ENCODE peak calls at places on chromosomes 5 and 9, in seven cellular contexts. D is H1, H is IMR-90, B is mesendoderm, V is neuronal stem cell, Q is trophoblast cell, F is mesenchymal stem cell. L is an unnamed sample. For H3K27me3, the result is how much of the 10 kb centered on the place peaks cover.

GRCh38 chr9:89911721-89912604 is 307.2 kb downstream of the GADD45G start:
- DNase-seq in F (peak), V (no peak), D (no peak), Q (no peak), B (peak), H (peak), L (peak)

GRCh38 chr9:89808076-89808701 is 203.4 kb downstream of the GADD45G start:
- DNase-seq in H (no peak), D (no peak), Q (no peak), B (no peak), V (no peak), F (peak), L (no peak)

GRCh38 chr9:137952976-137953666 is 75.5 kb downstream of the CACNA1B start:
- DNase-seq in Q (no peak), H (no peak), D (no peak), F (no peak), V (no peak), B (no peak), L (no peak)

GRCh38 chr9:79489241-79490000 is 82.3 kb upstream of the TLE4 start:
- DNase-seq in V (no peak), B (peak), H (peak), D (no peak), F (peak), Q (peak), L (no peak)

GRCh38 chr5:73201547-73202513 is 28.8 kb downstream of the TMEM174 start:
- DNase-seq in V (peak), Q (peak), B (peak), D (peak), F (peak), H (peak), L (peak)

GRCh38 chr9:111736714-111737113 is 58.0 kb downstream of the SHOC1 start:
- DNase-seq in Q (no peak), B (no peak), V (no peak), H (no peak), D (no peak), F (no peak), L (no peak)

GRCh38 chr9:69173891-69174644 is at the start of gene TJP2:
- DNase-seq in Q (peak), D (no peak), H (peak), F (peak), B (peak), V (peak), L (peak)

GRCh38 chr5:129541648-129542251 is 81.7 kb downstream of the ADAMTS19 start:
- DNase-seq in Q (no peak), F (peak), B (peak), V (no peak), H (peak), D (no peak), L (no peak)

GRCh38 chr5:131281133-131281867 is 17.4 kb downstream of the CDC42SE2 start:
- DNase-seq in H (peak), Q (no peak), F (peak), D (no peak), V (no peak), B (no peak), L (no peak)

GRCh38 chr5:143376911-143377838 is 26.3 kb downstream of the NR3C1 start:
- DNase-seq in F (no peak), H (peak), V (no peak), Q (peak), B (peak), D (peak), L (peak)

GRCh38 chr5:38538161-38538560 is 18.3 kb downstream of the LIFR start:
- DNase-seq in V (no peak), B (peak), H (no peak), D (no peak), F (no peak), Q (no peak), L (no peak)

GRCh38 chr5:14806452-14806851 is 65.1 kb downstream of the ANKH start:
- DNase-seq in Q (no peak), B (no peak), V (no peak), H (peak), D (no peak), F (peak), L (no peak)

GRCh38 chr5:10800852-10801251 is 39.8 kb upstream of the DAP start:
- DNase-seq in F (no peak), H (no peak), B (no peak), Q (no peak), D (no peak), V (no peak), L (no peak)

GRCh38 chr5:90161399-90161798 is 248.2 kb downstream of the CETN3 start:
- DNase-seq in D (peak), Q (no peak), B (peak), H (no peak), F (peak), V (no peak), L (peak)

GRCh38 chr5:125148706-125149105 is 402.3 kb upstream of the ZNF608 start:
- DNase-seq in Q (no peak), B (no peak), H (peak), D (no peak), V (no peak), F (peak), L (no peak)

GRCh38 chr9:125663127-125663526 is 43.9 kb downstream of the MAPKAP1 start:
- DNase-seq in D (no peak), B (no peak), H (peak), Q (no peak), F (peak), V (no peak), L (no peak)

GRCh38 chr5:95219411-95219810 is 65.5 kb downstream of the MCTP1 start:
- DNase-seq in D (no peak), H (no peak), V (no peak), B (no peak), Q (no peak), F (no peak), L (no peak)

GRCh38 chr9:89597711-89598707 is 6.8 kb upstream of the GADD45G start:
- DNase-seq in V (peak), D (no peak), B (peak), H (peak), F (peak), Q (peak), L (peak)

GRCh38 chr9:100639851-100640250 is 62.0 kb downstream of the CAVIN4 start:
- DNase-seq in Q (no peak), D (no peak), H (no peak), V (no peak), F (no peak), B (peak), L (no peak)

GRCh38 chr5:119453045-119453383 is 717 bp downstream of the HSD17B4 start:
- DNase-seq in D (no peak), B (no peak), H (peak), Q (no peak), V (no peak), F (peak), L (no peak)

GRCh38 chr9:77384406-77384805 is 207.1 kb downstream of the VPS13A start:
- DNase-seq in F (peak), Q (no peak), B (no peak), V (no peak), H (peak), D (no peak), L (no peak)

GRCh38 chr5:58094031-58094430 is 365.9 kb downstream of the PLK2 start:
- DNase-seq in Q (peak), V (no peak), D (no peak), F (no peak), B (no peak), H (peak), L (no peak)

GRCh38 chr5:144335561-144335960 is 164.9 kb downstream of the KCTD16 start:
- DNase-seq in D (no peak), V (no peak), H (no peak), B (no peak), F (no peak), Q (no peak), L (no peak)

GRCh38 chr5:27855491-27855890 is 817.1 kb upstream of the CDH9 start:
- DNase-seq in Q (no peak), B (no peak), H (no peak), F (no peak), V (no peak), D (no peak), L (no peak)

GRCh38 chr9:27184556-27185351 is 75.7 kb downstream of the TEK start:
- DNase-seq in Q (peak), D (no peak), F (peak), H (no peak), B (no peak), V (no peak), L (no peak)

GRCh38 chr5:148202531-148203092 is at the start of gene SPINK6:
- DNase-seq in D (no peak), F (no peak), H (no peak), V (no peak), B (no peak), Q (no peak), L (no peak)

GRCh38 chr5:157491471-157491870 is 31.5 kb downstream of the NIPAL4 start:
- DNase-seq in B (no peak), V (no peak), F (no peak), D (no peak), H (no peak), Q (no peak), L (no peak)

GRCh38 chr5:170597109-170597741 is 93.4 kb downstream of the KCNIP1 start:
- DNase-seq in V (no peak), H (peak), Q (peak), B (peak), D (no peak), F (peak), L (no peak)

GRCh38 chr5:72180925-72181324 is 73.7 kb downstream of the MAP1B start:
- DNase-seq in V (no peak), D (no peak), F (peak), Q (no peak), B (no peak), H (no peak), L (no peak)

GRCh38 chr5:3004361-3005080 is 253.0 kb upstream of the IRX2 start:
- DNase-seq in D (no peak), Q (no peak), F (no peak), V (no peak), B (no peak), H (no peak), L (no peak)

GRCh38 chr5:149938272-149938671 is 6.3 kb downstream of the PDE6A start:
- DNase-seq in B (no peak), F (peak), V (no peak), D (no peak), Q (peak), H (peak), L (no peak)

GRCh38 chr5:31113666-31114065 is 79.8 kb upstream of the CDH6 start:
- DNase-seq in F (no peak), D (no peak), V (no peak), H (no peak), Q (no peak), B (no peak), L (no peak)
- H2AK5ac ChIP-seq in F (peak), D (no peak), V (no peak), H (peak), Q (no peak), B (no peak), L (no peak)

GRCh38 chr5:151953833-151954232 is 29.2 kb upstream of the GLRA1 start:
- DNase-seq in H (no peak), F (no peak), V (no peak), B (no peak), Q (no peak), D (no peak), L (no peak)
- H3K27me3 ChIP-seq in H (under half), F (under half), V (under half), B (under half), Q (under half), D (under half), L (under half)

GRCh38 chr9:107361816-107362215 is 78.7 kb downstream of the RAD23B start:
- DNase-seq in H (no peak), V (no peak), F (no peak), D (no peak), Q (no peak), B (no peak), L (no peak)

GRCh38 chr9:107363511-107364182 is 80.6 kb downstream of the RAD23B start:
- DNase-seq in H (no peak), D (no peak), V (no peak), B (peak), F (peak), Q (peak), L (peak)

GRCh38 chr9:107355394-107355793 is 72.3 kb downstream of the RAD23B start:
- DNase-seq in F (no peak), H (no peak), D (no peak), V (no peak), Q (no peak), B (no peak), L (no peak)

GRCh38 chr9:107360098-107360497 is 77.0 kb downstream of the RAD23B start:
- DNase-seq in D (no peak), H (peak), B (no peak), F (no peak), V (no peak), Q (no peak), L (no peak)

GRCh38 chr9:107358867-107359440 is 75.9 kb downstream of the RAD23B start:
- DNase-seq in F (no peak), B (no peak), Q (no peak), V (no peak), D (no peak), H (no peak), L (no peak)
- H2AK5ac ChIP-seq in F (no peak), B (no peak), Q (peak), V (no peak), D (no peak), H (no peak), L (no peak)

GRCh38 chr9:95517559-95517933 is 775 bp upstream of the PTCH1 start:
- DNase-seq in D (no peak), H (no peak), B (no peak), F (no peak), V (no peak), Q (no peak), L (no peak)
- H3K27me3 ChIP-seq in D (half or more), H (under half), B (under half), F (under half), V (under half), Q (under half), L (half or more)

GRCh38 chr9:123033864-123034598 is 564 bp downstream of the GPR21 start:
- DNase-seq in F (no peak), H (peak), B (no peak), D (no peak), V (no peak), Q (no peak), L (no peak)

GRCh38 chr9:123033352-123033751 is at the start of gene GPR21:
- DNase-seq in Q (no peak), F (no peak), B (peak), H (no peak), D (no peak), V (peak), L (no peak)

GRCh38 chr9:123031963-123032362 is 1.5 kb upstream of the GPR21 start:
- DNase-seq in H (no peak), B (no peak), Q (no peak), D (no peak), F (no peak), V (no peak), L (no peak)

GRCh38 chr9:123036886-123037540 is 3.5 kb downstream of the GPR21 start:
- DNase-seq in Q (no peak), H (peak), F (peak), D (no peak), B (no peak), V (no peak), L (no peak)

DNA sequence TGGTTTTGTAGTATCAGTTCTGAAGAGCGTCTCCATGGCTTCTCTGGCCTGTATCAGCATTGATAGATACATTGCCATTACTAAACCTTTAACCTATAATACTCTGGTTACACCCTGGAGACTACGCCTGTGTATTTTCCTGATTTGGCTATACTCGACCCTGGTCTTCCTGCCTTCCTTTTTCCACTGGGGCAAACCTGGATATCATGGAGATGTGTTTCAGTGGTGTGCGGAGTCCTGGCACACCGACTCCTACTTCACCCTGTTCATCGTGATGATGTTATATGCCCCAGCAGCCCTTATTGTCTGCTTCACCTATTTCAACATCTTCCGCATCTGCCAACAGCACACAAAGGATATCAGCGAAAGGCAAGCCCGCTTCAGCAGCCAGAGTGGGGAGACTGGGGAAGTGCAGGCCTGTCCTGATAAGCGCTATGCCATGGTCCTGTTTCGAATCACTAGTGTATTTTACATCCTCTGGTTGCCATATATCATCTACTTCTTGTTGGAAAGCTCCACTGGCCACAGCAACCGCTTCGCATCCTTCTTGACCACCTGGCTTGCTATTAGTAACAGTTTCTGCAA is 1.5 kb downstream of the GPR21 start:
- DNase-seq in V (no peak), H (no peak), B (no peak), D (no peak), F (no peak), Q (no peak), L (no peak)
- H2AK5ac ChIP-seq in V (no peak), H (no peak), B (no peak), D (no peak), F (no peak), Q (no peak), L (no peak)

DNA sequence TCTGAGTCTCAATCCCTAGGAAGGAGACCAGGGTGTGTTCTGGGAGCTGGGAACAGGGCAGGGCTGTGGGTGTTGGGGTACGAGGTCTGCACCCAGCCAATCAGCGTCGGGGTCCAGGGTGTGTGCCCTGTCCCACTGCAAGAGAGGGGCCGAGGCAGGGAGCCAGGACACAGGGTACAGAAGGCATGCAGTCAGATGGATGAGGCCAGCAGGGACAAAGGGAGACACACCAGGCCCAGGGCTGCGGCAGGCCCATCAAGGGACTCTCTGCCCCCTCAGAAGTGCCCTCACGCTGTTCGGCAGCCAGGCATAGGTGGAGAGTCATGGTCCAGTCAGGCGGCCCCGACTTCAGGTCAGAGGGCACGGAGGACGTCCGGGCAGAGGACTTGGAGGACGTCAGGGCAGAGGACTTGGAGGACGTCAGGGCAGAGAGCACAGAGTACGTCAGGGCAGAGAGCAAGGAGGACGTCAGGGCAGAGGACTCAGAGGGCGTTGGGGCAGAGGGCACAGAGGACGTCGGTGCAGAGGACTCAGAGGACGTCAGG is 28.8 kb upstream of the ADAMTS2 start:
- DNase-seq in F (no peak), D (no peak), B (no peak), V (no peak), Q (no peak), H (no peak), L (peak)
- H3K27me3 ChIP-seq in F (under half), D (under half), B (under half), V (under half), Q (under half), H (under half), L (under half)

GRCh38 chr5:91816674-91817073 is 433.6 kb upstream of the ARRDC3 start:
- DNase-seq in D (no peak), B (no peak), F (no peak), Q (no peak), H (no peak), V (no peak), L (no peak)

DNA sequence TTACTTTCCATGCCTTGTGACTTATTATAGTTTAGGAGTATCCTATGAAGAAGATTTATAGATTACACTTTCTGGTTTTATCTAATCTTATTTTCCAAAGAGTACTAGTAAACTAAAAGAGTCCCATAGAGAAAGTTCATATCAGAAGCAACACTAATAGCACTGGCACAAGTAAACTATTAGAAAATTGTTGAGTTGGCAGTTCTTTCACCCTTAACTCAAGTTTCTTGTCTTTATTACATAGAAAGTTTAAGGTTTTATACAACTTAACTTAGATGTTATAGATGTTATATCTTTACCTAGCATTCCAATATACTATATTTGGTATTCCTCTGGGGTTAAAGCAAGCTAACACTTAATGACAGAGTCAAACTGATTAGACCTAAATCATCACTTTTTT is 437.8 kb upstream of the ARRDC3 start:
- DNase-seq in H (no peak), Q (no peak), F (no peak), B (no peak), D (no peak), V (no peak), L (no peak)
- H2AK5ac ChIP-seq in H (no peak), Q (no peak), F (no peak), B (no peak), D (no peak), V (no peak), L (no peak)

GRCh38 chr5:127014573-127014972 is 15.8 kb downstream of the MARCHF3 start:
- DNase-seq in D (no peak), B (no peak), V (no peak), F (no peak), H (no peak), Q (no peak), L (no peak)

GRCh38 chr5:127013407-127013806 is 17.0 kb downstream of the MARCHF3 start:
- DNase-seq in V (no peak), F (no peak), H (peak), Q (no peak), B (no peak), D (no peak), L (no peak)

GRCh38 chr5:127012933-127013332 is 17.4 kb downstream of the MARCHF3 start:
- DNase-seq in H (peak), B (no peak), V (no peak), D (no peak), F (peak), Q (no peak), L (no peak)

GRCh38 chr5:127011961-127012644 is 18.3 kb downstream of the MARCHF3 start:
- DNase-seq in Q (no peak), D (no peak), H (peak), B (no peak), F (no peak), V (no peak), L (no peak)

GRCh38 chr5:127015716-127016115 is 14.6 kb downstream of the MARCHF3 start:
- DNase-seq in D (no peak), H (no peak), V (no peak), F (no peak), B (no peak), Q (no peak), L (no peak)
- H3K27me3 ChIP-seq in D (under half), H (under half), V (under half), F (under half), B (under half), Q (under half), L (under half)

GRCh38 chr9:83200531-83200930 is 137.6 kb upstream of the RASEF start:
- DNase-seq in F (no peak), Q (no peak), H (no peak), V (no peak), D (no peak), B (no peak), L (no peak)

GRCh38 chr9:83196946-83197345 is 134.0 kb upstream of the RASEF start:
- DNase-seq in B (no peak), D (no peak), H (no peak), V (no peak), F (no peak), Q (no peak), L (no peak)

GRCh38 chr9:83197611-83198010 is 134.7 kb upstream of the RASEF start:
- DNase-seq in F (no peak), V (no peak), Q (no peak), H (no peak), B (no peak), D (no peak), L (no peak)

GRCh38 chr9:83198336-83198735 is 135.4 kb upstream of the RASEF start:
- DNase-seq in D (no peak), Q (no peak), F (no peak), H (no peak), V (no peak), B (no peak), L (no peak)

GRCh38 chr9:83199240-83199639 is 136.3 kb upstream of the RASEF start:
- DNase-seq in Q (peak), B (peak), F (peak), D (no peak), H (peak), V (peak), L (peak)
- H2AK5ac ChIP-seq in Q (no peak), B (no peak), F (no peak), D (no peak), H (no peak), V (no peak), L (no peak)

GRCh38 chr5:178531786-178532185 is 58.4 kb downstream of the COL23A1 start:
- DNase-seq in H (no peak), Q (no peak), D (no peak), F (no peak), B (no peak), V (no peak), L (no peak)
- H3K27me3 ChIP-seq in H (under half), Q (under half), D (under half), F (under half), B (under half), V (under half), L (under half)